ENCODE peak calls at places on chromosomes 7 and 10, in five cellular contexts. J is stimulated activated naive B cell treated with anti-CD40 and anti-IgM and Interleukin-4, amounts not matched to agents 10 μg/mL and 1 μg/mL and 100 μg/mL, for 72 hours; G is cardiac septum; O is stimulated activated CD8-positive, alpha-beta memory T cell treated with anti-CD3 and anti-CD28 coated beads, Interleukin-2, amount 100 ng/mL, for 48 hours; L is activated naive CD4-positive, alpha-beta T cell treated with anti-CD3 and anti-CD28 coated beads for 36 hours. W is an unnamed sample.
A peak's percentile ranks its signal among the peaks of the same experiment; 100 is the strongest.

GRCh38 chr7:151125459-151125834 is 39.2 kb downstream of the AGAP3 start:
- DNase-seq in J (no peak), G (no peak), O (no peak), L (no peak), W (no peak)

GRCh38 chr7:2956526-2957368 is 86.9 kb downstream of the CARD11 start:
- DNase-seq in J (peak; percentile 28), G (peak; percentile 56), O (no peak), L (peak; percentile 83), W (no peak)

GRCh38 chr7:1946461-1947450 is 276.7 kb downstream of the ELFN1 start:
- DNase-seq in J (no peak), G (no peak), O (no peak), L (no peak), W (no peak)

GRCh38 chr7:49398730-49399129 is 374.7 kb upstream of the VWC2 start:
- DNase-seq in J (no peak), G (no peak), O (no peak), L (no peak), W (no peak)

GRCh38 chr10:132468651-132469050 is 68.9 kb upstream of the INPP5A start:
- DNase-seq in J (no peak), G (no peak), O (no peak), L (no peak), W (no peak)

GRCh38 chr10:34434119-34434594 is 380.9 kb downstream of the PARD3 start:
- DNase-seq in J (no peak), G (no peak), O (no peak), L (no peak), W (no peak)

GRCh38 chr7:79272066-79272669 is 181.3 kb downstream of the MAGI2 start:
- DNase-seq in J (no peak), G (no peak), O (no peak), L (no peak), W (peak; percentile 12)

GRCh38 chr10:117757121-117757795 is 214.7 kb downstream of the EMX2 start:
- DNase-seq in J (no peak), G (no peak), O (no peak), L (no peak), W (no peak)

GRCh38 chr10:122530177-122530576 is 30.4 kb upstream of the DMBT1 start:
- DNase-seq in J (no peak), G (no peak), O (no peak), L (no peak), W (no peak)

GRCh38 chr7:99504281-99504602 is 220 bp upstream of the ZKSCAN5 start:
- DNase-seq in J (no peak), G (no peak), O (no peak), L (no peak), W (no peak)

GRCh38 chr10:84164442-84164841 is 9.2 kb upstream of the GPR15LG start:
- DNase-seq in J (no peak), G (no peak), O (no peak), L (no peak), W (no peak)

GRCh38 chr10:119644994-119645393 is 6.2 kb upstream of the BAG3 start:
- DNase-seq in J (no peak), G (no peak), O (no peak), L (no peak), W (no peak)

GRCh38 chr7:69596723-69597277 is 1.5 kb upstream of the AUTS2 start:
- DNase-seq in J (no peak), G (no peak), O (no peak), L (no peak), W (no peak)

GRCh38 chr7:67604461-67605386 is 608.1 kb downstream of the TYW1 start:
- DNase-seq in J (no peak), G (peak; percentile 62), O (no peak), L (no peak), W (no peak)

GRCh38 chr7:80588591-80588990 is 49.9 kb upstream of the CD36 start:
- DNase-seq in J (no peak), G (no peak), O (no peak), L (no peak), W (no peak)

GRCh38 chr7:117041007-117041406 is 87.7 kb downstream of the ST7 start:
- DNase-seq in J (no peak), G (no peak), O (no peak), L (no peak), W (peak; percentile 31)

GRCh38 chr10:100739516-100740368 is 5.6 kb upstream of the PAX2 start:
- DNase-seq in J (no peak), G (no peak), O (no peak), L (no peak), W (no peak)

GRCh38 chr10:125772112-125772863 is 3.3 kb downstream of the MMP21 start:
- DNase-seq in J (no peak), G (peak; percentile 56), O (no peak), L (no peak), W (no peak)

GRCh38 chr10:36030516-36030915 is 388.4 kb upstream of the FZD8 start:
- DNase-seq in J (no peak), G (no peak), O (no peak), L (no peak), W (no peak)